ENCODE peak calls at places on chromosome 15, in four cellular contexts. One of them, this sample, is unnamed.

GRCh38 chr15:29770796-29771195 is 51.5 kb downstream of the TJP1 start:
- DNase-seq in breast epithelium: no peak
- DNase-seq in OCI-LY7: no peak
- DNase-seq in upper lobe of left lung: no peak
- DNase-seq in this sample: no peak

GRCh38 chr15:72706266-72706665 is 20.3 kb downstream of the BBS4 start:
- DNase-seq in breast epithelium: no peak
- DNase-seq in OCI-LY7: no peak
- DNase-seq in upper lobe of left lung: no peak
- DNase-seq in this sample: no peak

GRCh38 chr15:71136159-71137137 is 21.2 kb downstream of the THSD4 start:
- DNase-seq in breast epithelium: no peak
- DNase-seq in OCI-LY7: no peak
- DNase-seq in upper lobe of left lung: no peak
- DNase-seq in this sample: no peak

GRCh38 chr15:29093696-29094343 is 175.8 kb downstream of the NSMCE3 start:
- DNase-seq in breast epithelium: no peak
- DNase-seq in OCI-LY7: no peak
- DNase-seq in upper lobe of left lung: no peak
- DNase-seq in this sample: no peak

GRCh38 chr15:70435369-70435768 is 328.0 kb downstream of the UACA start:
- DNase-seq in breast epithelium: no peak
- DNase-seq in OCI-LY7: peak
- DNase-seq in upper lobe of left lung: no peak
- DNase-seq in this sample: no peak

GRCh38 chr15:28960979-28961378 is 75.2 kb downstream of the APBA2 start:
- DNase-seq in breast epithelium: no peak
- DNase-seq in OCI-LY7: no peak
- DNase-seq in upper lobe of left lung: no peak
- DNase-seq in this sample: no peak

GRCh38 chr15:35293353-35294130 is 208.4 kb upstream of the NANOGP8 start:
- DNase-seq in breast epithelium: no peak
- DNase-seq in OCI-LY7: no peak
- DNase-seq in upper lobe of left lung: no peak
- DNase-seq in this sample: no peak

GRCh38 chr15:78364233-78364632 is 24.1 kb downstream of the CRABP1 start:
- DNase-seq in breast epithelium: no peak
- DNase-seq in OCI-LY7: no peak
- DNase-seq in upper lobe of left lung: peak
- DNase-seq in this sample: no peak

GRCh38 chr15:53588773-53589172 is 170.7 kb downstream of the WDR72 start:
- DNase-seq in breast epithelium: no peak
- DNase-seq in OCI-LY7: no peak
- DNase-seq in upper lobe of left lung: no peak
- DNase-seq in this sample: no peak

GRCh38 chr15:77027697-77028450 is 32.9 kb downstream of the PSTPIP1 start:
- DNase-seq in breast epithelium: no peak
- DNase-seq in OCI-LY7: no peak
- DNase-seq in upper lobe of left lung: no peak
- DNase-seq in this sample: no peak

GRCh38 chr15:29291067-29291466 is 21.4 kb upstream of the NSMCE3 start:
- DNase-seq in breast epithelium: no peak
- DNase-seq in OCI-LY7: no peak
- DNase-seq in upper lobe of left lung: no peak
- DNase-seq in this sample: no peak

GRCh38 chr15:60970246-60971170 is 258.6 kb downstream of the RORA start:
- DNase-seq in breast epithelium: peak
- DNase-seq in OCI-LY7: no peak
- DNase-seq in upper lobe of left lung: no peak
- DNase-seq in this sample: no peak

GRCh38 chr15:36954486-36954885 is 145.9 kb downstream of the MEIS2 start:
- DNase-seq in breast epithelium: no peak
- DNase-seq in OCI-LY7: no peak
- DNase-seq in upper lobe of left lung: no peak
- DNase-seq in this sample: no peak

GRCh38 chr15:78103406-78104118 is 11.2 kb downstream of the SH2D7 start:
- DNase-seq in breast epithelium: no peak
- DNase-seq in OCI-LY7: peak
- DNase-seq in upper lobe of left lung: no peak
- DNase-seq in this sample: peak

GRCh38 chr15:70201376-70201775 is 103.7 kb upstream of the TLE3 start:
- DNase-seq in breast epithelium: no peak
- DNase-seq in OCI-LY7: no peak
- DNase-seq in upper lobe of left lung: no peak
- DNase-seq in this sample: no peak

GRCh38 chr15:95132774-95133173 is 901.4 kb downstream of the MCTP2 start:
- DNase-seq in breast epithelium: no peak
- DNase-seq in OCI-LY7: no peak
- DNase-seq in upper lobe of left lung: no peak
- DNase-seq in this sample: no peak

GRCh38 chr15:27091270-27091940 is 120.4 kb downstream of the GABRG3 start:
- DNase-seq in breast epithelium: no peak
- DNase-seq in OCI-LY7: no peak
- DNase-seq in upper lobe of left lung: no peak
- DNase-seq in this sample: no peak

GRCh38 chr15:51030649-51031316 is 63.9 kb downstream of the TNFAIP8L3 start:
- DNase-seq in breast epithelium: no peak
- DNase-seq in OCI-LY7: no peak
- DNase-seq in upper lobe of left lung: no peak
- DNase-seq in this sample: no peak

GRCh38 chr15:54518145-54518941 is 540.1 kb downstream of the UNC13C start:
- DNase-seq in breast epithelium: no peak
- DNase-seq in OCI-LY7: no peak
- DNase-seq in upper lobe of left lung: no peak
- DNase-seq in this sample: no peak

GRCh38 chr15:65339926-65340325 is 35.4 kb downstream of the RNU5B-1 start:
- DNase-seq in breast epithelium: no peak
- DNase-seq in OCI-LY7: no peak
- DNase-seq in upper lobe of left lung: no peak
- DNase-seq in this sample: no peak

GRCh38 chr15:62059818-62060115 is 480 bp downstream of the VPS13C start:
- DNase-seq in breast epithelium: peak
- DNase-seq in OCI-LY7: peak
- DNase-seq in upper lobe of left lung: no peak
- DNase-seq in this sample: peak

GRCh38 chr15:73959012-73959581 is 32.8 kb downstream of the LOXL1 start:
- DNase-seq in breast epithelium: no peak
- DNase-seq in OCI-LY7: peak
- DNase-seq in upper lobe of left lung: no peak
- DNase-seq in this sample: no peak

GRCh38 chr15:46297766-46298165 is 662.9 kb downstream of the SQOR start:
- DNase-seq in breast epithelium: no peak
- DNase-seq in OCI-LY7: peak
- DNase-seq in upper lobe of left lung: no peak
- DNase-seq in this sample: no peak
- TF ChIP-seq CTCF in breast epithelium: no peak
- TF ChIP-seq CTCF in OCI-LY7: no peak
- TF ChIP-seq CTCF in upper lobe of left lung: no peak
- TF ChIP-seq CTCF in this sample: no peak

DNA sequence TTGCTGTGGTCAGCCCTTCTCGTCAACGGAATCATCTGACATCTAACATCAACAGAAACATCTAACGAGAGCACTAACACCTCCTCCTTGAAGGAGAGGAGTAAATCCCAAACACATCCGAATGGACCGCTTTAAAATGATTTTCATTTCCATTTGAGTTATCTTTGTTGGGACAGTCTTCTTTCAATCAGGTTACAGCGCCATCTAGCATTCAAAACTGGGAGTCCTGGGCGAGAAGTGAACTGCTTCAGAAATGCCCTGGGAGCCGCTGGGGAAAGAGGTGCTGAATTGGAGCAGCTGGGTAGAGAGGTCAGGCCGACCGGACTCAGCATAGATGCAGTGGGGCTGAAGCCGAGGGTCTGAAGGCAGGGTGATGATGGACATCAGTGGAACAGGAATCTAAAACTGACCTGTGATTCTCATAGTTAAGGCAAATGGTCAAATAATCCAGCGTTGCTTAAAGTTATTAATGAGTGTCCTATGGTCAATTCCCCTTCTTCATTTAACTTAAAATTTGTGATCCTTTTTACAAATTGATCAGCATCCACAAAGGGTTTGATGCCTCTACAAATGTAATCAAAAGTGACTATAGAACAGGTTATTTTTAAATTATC is 170.0 kb upstream of the NDN start:
- DNase-seq in breast epithelium: no peak
- DNase-seq in OCI-LY7: no peak
- DNase-seq in upper lobe of left lung: no peak
- DNase-seq in this sample: no peak
- TF ChIP-seq CTCF in breast epithelium: no peak
- TF ChIP-seq CTCF in OCI-LY7: peak
- TF ChIP-seq CTCF in upper lobe of left lung: peak
- TF ChIP-seq CTCF in this sample: no peak

GRCh38 chr15:100131321-100132224 is 210.2 kb downstream of the ADAMTS17 start:
- DNase-seq in breast epithelium: no peak
- DNase-seq in OCI-LY7: no peak
- DNase-seq in upper lobe of left lung: peak
- DNase-seq in this sample: peak
- TF ChIP-seq CTCF in breast epithelium: no peak
- TF ChIP-seq CTCF in OCI-LY7: no peak
- TF ChIP-seq CTCF in upper lobe of left lung: peak
- TF ChIP-seq CTCF in this sample: peak

DNA sequence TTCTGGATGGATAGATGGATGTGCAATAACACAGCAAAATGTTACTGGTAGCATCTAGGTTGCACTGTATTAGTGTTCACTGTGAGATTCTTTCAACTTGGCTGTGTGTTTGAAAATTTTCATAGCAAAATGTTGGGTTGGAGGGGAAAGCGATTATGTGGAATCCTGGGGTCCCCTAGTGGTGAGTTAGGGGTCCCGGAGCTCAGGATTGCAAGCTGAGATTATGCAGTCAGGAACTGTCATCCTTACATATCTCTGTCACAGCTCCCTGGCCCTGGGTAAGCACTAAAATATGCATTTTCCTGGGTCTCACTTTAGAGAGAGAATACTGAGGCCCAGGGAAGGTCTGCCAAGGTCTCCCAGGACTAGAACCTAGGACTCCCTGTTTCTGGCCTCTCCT is 77.2 kb downstream of the CEMIP start:
- DNase-seq in breast epithelium: no peak
- DNase-seq in OCI-LY7: peak
- DNase-seq in upper lobe of left lung: no peak
- DNase-seq in this sample: no peak
- TF ChIP-seq CTCF in breast epithelium: no peak
- TF ChIP-seq CTCF in OCI-LY7: peak
- TF ChIP-seq CTCF in upper lobe of left lung: no peak
- TF ChIP-seq CTCF in this sample: no peak

DNA sequence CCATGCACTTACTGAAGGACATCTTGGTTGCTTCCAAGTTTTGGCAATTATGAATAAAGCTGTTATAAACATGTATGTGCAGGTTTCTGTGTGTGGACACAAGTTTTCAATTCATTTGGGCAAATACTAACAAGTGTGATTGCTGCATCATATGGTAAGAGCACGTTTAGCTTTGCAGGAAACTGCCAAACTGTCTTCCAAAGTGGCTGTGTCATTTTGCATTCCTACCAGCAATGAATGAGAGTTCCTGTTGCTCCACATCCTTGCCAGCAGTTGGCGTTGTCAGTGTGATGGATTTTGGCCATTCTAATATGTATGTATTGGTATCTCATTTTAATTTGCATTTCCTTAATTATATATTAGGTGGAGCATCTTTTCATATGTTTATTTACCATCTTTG is 280.1 kb downstream of the SV2B start:
- DNase-seq in breast epithelium: no peak
- DNase-seq in OCI-LY7: no peak
- DNase-seq in upper lobe of left lung: no peak
- DNase-seq in this sample: no peak
- TF ChIP-seq CTCF in breast epithelium: no peak
- TF ChIP-seq CTCF in OCI-LY7: peak
- TF ChIP-seq CTCF in upper lobe of left lung: no peak
- TF ChIP-seq CTCF in this sample: no peak

DNA sequence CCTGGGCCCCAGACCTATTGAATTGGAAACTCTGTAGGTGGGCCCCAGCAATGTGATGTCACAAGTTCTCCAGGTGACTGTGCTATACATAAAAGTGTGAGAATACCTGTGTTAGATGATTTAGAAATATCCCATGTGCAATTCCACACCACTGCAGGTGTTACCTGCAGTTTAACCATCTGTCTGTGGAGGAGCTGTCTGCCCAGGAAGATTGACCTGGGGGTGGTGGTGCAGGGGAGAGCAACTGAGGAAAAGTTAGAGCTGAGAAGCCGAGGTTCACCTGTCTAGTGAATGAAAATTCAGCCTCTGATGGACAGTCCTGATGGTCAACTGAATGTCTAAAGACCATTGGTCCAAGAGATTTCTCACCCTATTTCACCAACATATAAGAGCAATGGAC is 132.2 kb upstream of the SLC24A5 start:
- DNase-seq in breast epithelium: no peak
- DNase-seq in OCI-LY7: no peak
- DNase-seq in upper lobe of left lung: no peak
- DNase-seq in this sample: no peak
- TF ChIP-seq CTCF in breast epithelium: no peak
- TF ChIP-seq CTCF in OCI-LY7: no peak
- TF ChIP-seq CTCF in upper lobe of left lung: no peak
- TF ChIP-seq CTCF in this sample: peak

DNA sequence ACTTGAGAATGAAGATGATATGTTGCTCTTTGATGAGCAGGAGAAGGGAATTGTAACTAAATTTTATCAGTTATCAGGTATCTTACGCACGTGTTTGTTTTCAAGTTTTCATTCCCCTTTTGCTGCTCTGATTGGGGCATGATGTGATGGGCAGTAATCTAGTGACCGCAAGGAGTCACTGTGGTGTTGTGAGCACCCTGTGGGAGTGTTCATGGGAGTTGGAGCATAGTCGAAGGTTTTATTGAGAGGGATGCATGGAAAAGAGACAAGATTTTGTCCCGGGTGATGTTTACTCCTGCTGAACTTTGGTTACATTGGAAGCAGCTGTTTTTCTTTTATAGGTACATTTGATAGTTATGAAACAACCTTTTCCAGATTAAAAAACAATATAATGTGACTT is 2.1 kb downstream of the FAN1 start:
- DNase-seq in breast epithelium: no peak
- DNase-seq in OCI-LY7: no peak
- DNase-seq in upper lobe of left lung: no peak
- DNase-seq in this sample: no peak
- TF ChIP-seq CTCF in breast epithelium: no peak
- TF ChIP-seq CTCF in OCI-LY7: no peak
- TF ChIP-seq CTCF in upper lobe of left lung: no peak
- TF ChIP-seq CTCF in this sample: no peak

GRCh38 chr15:56719021-56719612 is 14.2 kb downstream of the ZNF280D start:
- DNase-seq in breast epithelium: no peak
- DNase-seq in OCI-LY7: peak
- DNase-seq in upper lobe of left lung: no peak
- DNase-seq in this sample: no peak
- TF ChIP-seq CTCF in breast epithelium: no peak
- TF ChIP-seq CTCF in OCI-LY7: no peak
- TF ChIP-seq CTCF in upper lobe of left lung: no peak
- TF ChIP-seq CTCF in this sample: no peak

GRCh38 chr15:96732704-96733103 is 402.2 kb downstream of the NR2F2 start:
- DNase-seq in breast epithelium: no peak
- DNase-seq in OCI-LY7: no peak
- DNase-seq in upper lobe of left lung: no peak
- DNase-seq in this sample: no peak

GRCh38 chr15:96735621-96736020 is 405.1 kb downstream of the NR2F2 start:
- DNase-seq in breast epithelium: no peak
- DNase-seq in OCI-LY7: no peak
- DNase-seq in upper lobe of left lung: no peak
- DNase-seq in this sample: no peak

GRCh38 chr15:96736384-96736783 is 405.9 kb downstream of the NR2F2 start:
- DNase-seq in breast epithelium: no peak
- DNase-seq in OCI-LY7: no peak
- DNase-seq in upper lobe of left lung: no peak
- DNase-seq in this sample: no peak

GRCh38 chr15:96737408-96737807 is 406.9 kb downstream of the NR2F2 start:
- DNase-seq in breast epithelium: no peak
- DNase-seq in OCI-LY7: no peak
- DNase-seq in upper lobe of left lung: peak
- DNase-seq in this sample: no peak
- TF ChIP-seq CTCF in breast epithelium: no peak
- TF ChIP-seq CTCF in OCI-LY7: no peak
- TF ChIP-seq CTCF in upper lobe of left lung: no peak
- TF ChIP-seq CTCF in this sample: no peak